ENCODE peak calls at places on chromosome 6, in eight cellular contexts. W, D, E, M, N, G, X and O are unnamed samples.

GRCh38 chr6:148761532-148761951 is 14.7 kb downstream of the UST start:
- DNase-seq in W (no peak), D (peak; percentile 30), E (no peak), M (no peak), N (no peak), G (no peak), X (no peak), O (peak; percentile 34)

GRCh38 chr6:30942338-30943060 is 1.7 kb downstream of the MUCL3 start:
- DNase-seq in W (peak; percentile 30), D (peak; percentile 76), E (peak; percentile 86), M (no peak), N (peak; percentile 89), G (no peak), X (no peak), O (peak; percentile 75)

GRCh38 chr6:161817881-161818280 is 544.0 kb upstream of the AGPAT4 start:
- DNase-seq in W (no peak), D (no peak), E (no peak), M (peak; percentile 37), N (no peak), G (no peak), X (no peak), O (no peak)

GRCh38 chr6:151702851-151703629 is 104.4 kb upstream of the ESR1 start:
- DNase-seq in W (no peak), D (no peak), E (no peak), M (no peak), N (no peak), G (no peak), X (no peak), O (no peak)

GRCh38 chr6:158531566-158531965 is 28.3 kb upstream of the TMEM181 start:
- DNase-seq in W (no peak), D (no peak), E (no peak), M (no peak), N (no peak), G (no peak), X (no peak), O (no peak)

GRCh38 chr6:34531580-34532201 is 24.4 kb downstream of the SPDEF start:
- DNase-seq in W (peak; percentile 76), D (no peak), E (no peak), M (no peak), N (no peak), G (peak; percentile 17), X (no peak), O (peak; percentile 73)

GRCh38 chr6:158869604-158870417 is 50.6 kb upstream of the EZR start:
- DNase-seq in W (peak; percentile 69), D (peak; percentile 96), E (no peak), M (peak; percentile 97), N (peak; percentile 96), G (peak; percentile 98), X (peak; percentile 89), O (peak; percentile 90)

GRCh38 chr6:18226451-18226850 is 37.9 kb downstream of the DEK start:
- DNase-seq in W (no peak), D (no peak), E (no peak), M (no peak), N (no peak), G (no peak), X (no peak), O (no peak)

GRCh38 chr6:115838763-115839401 is 221.8 kb downstream of the FRK start:
- DNase-seq in W (no peak), D (peak; percentile 14), E (peak; percentile 50), M (no peak), N (peak; percentile 29), G (no peak), X (no peak), O (no peak)

GRCh38 chr6:134431306-134431919 is 113.5 kb upstream of the SGK1 start:
- DNase-seq in W (no peak), D (no peak), E (no peak), M (no peak), N (no peak), G (no peak), X (no peak), O (no peak)

DNA sequence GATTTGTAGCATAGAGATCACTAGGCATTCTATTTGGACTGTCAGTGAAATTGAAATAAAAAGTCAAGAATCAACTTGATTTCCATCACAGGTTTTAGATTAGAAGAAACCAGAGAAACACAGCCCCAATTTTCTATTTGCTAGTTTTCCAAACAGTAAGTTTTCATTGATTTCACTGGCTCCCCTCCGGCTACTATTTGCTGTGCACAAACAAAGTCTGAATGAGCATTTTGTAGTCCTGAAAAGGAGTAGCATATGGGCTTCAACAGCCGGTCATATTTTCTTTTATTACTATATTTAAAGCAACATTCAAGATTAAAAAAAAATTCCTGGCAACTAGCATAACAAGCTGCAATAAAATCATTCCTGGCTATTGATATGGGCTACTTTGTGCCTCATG is 48.2 kb downstream of the CARMIL1 start:
- DNase-seq in W (no peak), D (no peak), E (no peak), M (no peak), N (no peak), G (no peak), X (no peak), O (no peak)
- TF ChIP-seq EP300 in W (no peak), D (no peak), E (no peak), M (no peak), N (no peak), G (no peak), X (no peak), O (no peak)

GRCh38 chr6:15504040-15504491 is 158.8 kb downstream of the DTNBP1 start:
- DNase-seq in W (no peak), D (peak; percentile 16), E (no peak), M (no peak), N (no peak), G (no peak), X (peak; percentile 80), O (no peak)
- H3K4me3 ChIP-seq in W (no peak overlapping the region), D (no peak overlapping the region), E (no peak overlapping the region), M (peak overlapping the region; percentile 41), N (no peak overlapping the region), G (no peak overlapping the region), X (peak overlapping the region; percentile 35), O (no peak overlapping the region)

DNA sequence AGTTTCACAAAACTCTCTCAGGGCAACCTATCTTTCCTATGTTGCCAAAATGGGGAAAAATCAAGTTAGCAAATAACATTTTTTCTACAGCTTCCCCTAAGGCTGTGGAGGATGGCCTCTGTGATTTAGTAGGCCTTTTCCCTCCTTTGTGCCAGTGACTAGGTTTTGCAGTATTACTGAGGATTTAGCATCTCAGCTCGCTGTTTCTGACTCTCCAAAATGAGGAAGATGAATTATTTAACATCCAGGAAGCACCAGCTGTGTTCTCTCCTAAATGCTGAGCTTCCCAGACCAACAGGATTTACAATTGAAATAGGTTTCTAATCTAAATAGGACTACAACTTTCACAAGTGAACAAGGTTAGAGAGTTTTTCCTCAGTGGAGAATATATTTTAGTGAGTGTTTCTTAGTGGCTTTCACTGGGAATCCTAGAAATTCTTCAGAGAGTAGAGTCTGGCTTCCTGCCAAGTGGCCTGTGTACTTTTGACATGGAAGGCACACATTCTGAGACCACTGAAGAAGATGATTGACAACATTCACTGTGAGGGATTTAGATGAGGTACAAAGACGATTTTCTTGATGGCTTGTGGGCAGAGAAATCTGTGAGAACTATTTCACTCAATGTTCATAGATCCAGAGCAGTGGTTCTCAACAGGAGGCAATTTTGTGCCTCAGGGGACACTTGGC is 62.4 kb downstream of the PTCHD4 start:
- DNase-seq in W (no peak), D (no peak), E (no peak), M (no peak), N (no peak), G (no peak), X (no peak), O (no peak)
- H3K27ac ChIP-seq in W (no peak overlapping the region), D (no peak overlapping the region), E (no peak overlapping the region), M (no peak overlapping the region), N (no peak overlapping the region), G (no peak overlapping the region), X (no peak overlapping the region), O (no peak overlapping the region)

DNA sequence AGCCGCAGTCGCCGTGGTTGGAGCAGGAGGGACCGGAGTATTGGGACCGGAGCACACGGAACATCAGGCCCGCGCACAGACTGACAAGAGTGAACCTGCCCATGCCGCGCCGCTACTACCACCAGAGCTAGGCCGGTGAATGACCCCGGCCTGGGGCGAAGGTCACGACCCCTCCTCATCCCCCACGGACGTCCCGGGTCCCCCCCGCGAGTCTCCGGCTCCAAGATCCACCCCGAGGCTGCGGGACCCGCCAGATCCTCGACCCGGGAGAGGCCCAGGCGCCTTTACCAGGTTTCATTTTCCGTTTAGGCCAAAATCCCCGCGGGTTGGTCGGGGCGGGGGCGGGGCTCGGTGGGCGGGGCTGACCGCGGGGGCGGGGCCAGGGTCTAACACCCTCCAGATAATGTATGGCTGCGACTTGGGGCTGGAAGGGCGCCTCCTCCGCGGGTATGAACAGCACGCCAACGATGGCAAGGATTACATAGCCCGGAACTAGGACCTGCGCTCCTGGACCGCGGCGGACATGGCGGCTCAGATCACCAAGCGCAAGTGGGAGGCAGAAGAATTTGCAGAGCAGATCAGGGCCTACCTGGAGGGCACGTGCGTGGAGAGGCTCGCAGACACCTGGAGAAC is 15.4 kb upstream of the HLA-A start:
- DNase-seq in W (peak; percentile 38), D (peak; percentile 84), E (peak; percentile 78), M (peak; percentile 93), N (peak; percentile 84), G (no peak), X (peak; percentile 86), O (peak; percentile 83)
- TF ChIP-seq EP300 in W (no peak), D (no peak), E (no peak), M (no peak), N (no peak), G (no peak), X (no peak), O (no peak)

DNA sequence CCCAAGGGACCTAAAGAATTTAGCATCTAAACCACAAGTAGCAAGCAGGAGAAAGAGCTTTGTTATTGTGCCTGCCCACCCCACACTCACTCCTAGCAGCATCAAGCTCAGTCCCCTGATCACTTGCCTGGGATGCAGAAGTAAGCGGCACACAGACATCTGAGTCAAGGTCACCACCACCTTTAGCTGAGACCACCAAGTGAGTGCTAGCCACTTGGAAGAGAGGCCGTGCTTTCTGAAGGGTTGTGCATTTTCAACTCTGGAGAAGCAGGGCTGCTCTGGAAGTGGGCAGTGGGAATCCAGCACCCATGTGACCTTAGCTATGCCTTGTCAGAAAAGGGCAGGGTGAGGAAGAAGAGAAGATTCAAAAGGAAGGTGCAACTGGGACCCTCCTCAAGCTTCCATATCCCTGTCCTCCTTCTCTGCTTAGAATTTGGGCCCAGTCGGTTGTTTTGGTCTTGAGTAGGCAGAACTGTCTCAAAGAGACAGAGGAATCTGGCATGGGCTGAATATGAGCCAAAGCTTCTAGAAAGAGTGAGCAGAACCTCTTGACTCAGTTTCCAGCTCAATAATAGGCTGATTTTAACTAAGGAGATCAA is 6.2 kb downstream of the NR2E1 start:
- DNase-seq in W (no peak), D (no peak), E (no peak), M (no peak), N (no peak), G (no peak), X (no peak), O (no peak)
- H3K4me3 ChIP-seq in W (no peak overlapping the region), D (no peak overlapping the region), E (no peak overlapping the region), M (no peak overlapping the region), N (no peak overlapping the region), G (no peak overlapping the region), X (no peak overlapping the region), O (no peak overlapping the region)